ENCODE peak calls at places on chromosomes 2 and 18, in ten cellular contexts. One of them, this sample, is unnamed.

GRCh38 chr2:203925512-203926158 is 10.9 kb upstream of the ICOS start:
- DNase-seq in aorta: no peak
- DNase-seq in IMR-90: no peak
- DNase-seq in foreskin fibroblast: no peak
- DNase-seq in AG09309: no peak
- DNase-seq in AG10803: no peak
- DNase-seq in astrocyte of the cerebellum: no peak
- DNase-seq in GM23248: no peak
- DNase-seq in lower leg skin: no peak
- DNase-seq in GM12864: no peak
- DNase-seq in this sample: no peak

GRCh38 chr2:98508690-98509054 is 64.0 kb downstream of the INPP4A start:
- DNase-seq in aorta: peak; percentile 73
- DNase-seq in IMR-90: peak; percentile 73
- DNase-seq in foreskin fibroblast: no peak
- DNase-seq in AG09309: no peak
- DNase-seq in AG10803: no peak
- DNase-seq in astrocyte of the cerebellum: peak; percentile 50
- DNase-seq in GM23248: no peak
- DNase-seq in lower leg skin: no peak
- DNase-seq in GM12864: no peak
- DNase-seq in this sample: no peak

GRCh38 chr2:160091381-160091780 is 29.0 kb upstream of the PLA2R1 start:
- DNase-seq in aorta: no peak
- DNase-seq in IMR-90: peak; percentile 54
- DNase-seq in foreskin fibroblast: peak; percentile 33
- DNase-seq in AG09309: peak; percentile 24
- DNase-seq in AG10803: peak; percentile 61
- DNase-seq in astrocyte of the cerebellum: peak; percentile 31
- DNase-seq in GM23248: peak; percentile 64
- DNase-seq in lower leg skin: no peak
- DNase-seq in GM12864: no peak
- DNase-seq in this sample: peak; percentile 72

GRCh38 chr2:46983065-46983801 is 67.6 kb upstream of the MCFD2 start:
- DNase-seq in aorta: peak; percentile 79
- DNase-seq in IMR-90: peak; percentile 75
- DNase-seq in foreskin fibroblast: peak; percentile 61
- DNase-seq in AG09309: no peak
- DNase-seq in AG10803: peak; percentile 56
- DNase-seq in astrocyte of the cerebellum: no peak
- DNase-seq in GM23248: peak; percentile 80
- DNase-seq in lower leg skin: no peak
- DNase-seq in GM12864: peak; percentile 78
- DNase-seq in this sample: peak; percentile 68

GRCh38 chr2:206853880-206854279 is 85.4 kb upstream of the CPO start:
- DNase-seq in aorta: no peak
- DNase-seq in IMR-90: no peak
- DNase-seq in foreskin fibroblast: no peak
- DNase-seq in AG09309: no peak
- DNase-seq in AG10803: no peak
- DNase-seq in astrocyte of the cerebellum: no peak
- DNase-seq in GM23248: no peak
- DNase-seq in lower leg skin: no peak
- DNase-seq in GM12864: no peak
- DNase-seq in this sample: no peak

GRCh38 chr2:167196461-167197252 is 308.4 kb downstream of the XIRP2 start:
- DNase-seq in aorta: no peak
- DNase-seq in IMR-90: peak; percentile 59
- DNase-seq in foreskin fibroblast: no peak
- DNase-seq in AG09309: no peak
- DNase-seq in AG10803: peak; percentile 64
- DNase-seq in astrocyte of the cerebellum: peak; percentile 85
- DNase-seq in GM23248: peak; percentile 45
- DNase-seq in lower leg skin: no peak
- DNase-seq in GM12864: no peak
- DNase-seq in this sample: peak; percentile 72

GRCh38 chr2:217664761-217665160 is 338.0 kb downstream of the TNS1 start:
- DNase-seq in aorta: no peak
- DNase-seq in IMR-90: peak; percentile 11
- DNase-seq in foreskin fibroblast: no peak
- DNase-seq in AG09309: no peak
- DNase-seq in AG10803: no peak
- DNase-seq in astrocyte of the cerebellum: no peak
- DNase-seq in GM23248: no peak
- DNase-seq in lower leg skin: no peak
- DNase-seq in GM12864: no peak
- DNase-seq in this sample: peak; percentile 41

GRCh38 chr2:181305151-181306123 is 151.7 kb upstream of the ITGA4 start:
- DNase-seq in aorta: no peak
- DNase-seq in IMR-90: peak; percentile 5
- DNase-seq in foreskin fibroblast: no peak
- DNase-seq in AG09309: no peak
- DNase-seq in AG10803: peak; percentile 25
- DNase-seq in astrocyte of the cerebellum: no peak
- DNase-seq in GM23248: peak; percentile 15
- DNase-seq in lower leg skin: no peak
- DNase-seq in GM12864: peak; percentile 97
- DNase-seq in this sample: no peak

GRCh38 chr2:134912406-134912805 is 6.2 kb upstream of the CCNT2 start:
- DNase-seq in aorta: no peak
- DNase-seq in IMR-90: peak; percentile 65
- DNase-seq in foreskin fibroblast: peak; percentile 41
- DNase-seq in AG09309: no peak
- DNase-seq in AG10803: peak; percentile 15
- DNase-seq in astrocyte of the cerebellum: no peak
- DNase-seq in GM23248: peak; percentile 56
- DNase-seq in lower leg skin: no peak
- DNase-seq in GM12864: no peak
- DNase-seq in this sample: no peak

GRCh38 chr2:185738679-185739472 is at the start of gene FSIP2:
- DNase-seq in aorta: peak; percentile 61
- DNase-seq in IMR-90: peak; percentile 9
- DNase-seq in foreskin fibroblast: peak; percentile 4
- DNase-seq in AG09309: no peak
- DNase-seq in AG10803: peak; percentile 39
- DNase-seq in astrocyte of the cerebellum: no peak
- DNase-seq in GM23248: peak; percentile 47
- DNase-seq in lower leg skin: peak; percentile 84
- DNase-seq in GM12864: peak; percentile 19
- DNase-seq in this sample: peak; percentile 84

GRCh38 chr2:223297788-223298187 is 245.8 kb downstream of the KCNE4 start:
- DNase-seq in aorta: no peak
- DNase-seq in IMR-90: no peak
- DNase-seq in foreskin fibroblast: no peak
- DNase-seq in AG09309: no peak
- DNase-seq in AG10803: peak; percentile 9
- DNase-seq in astrocyte of the cerebellum: no peak
- DNase-seq in GM23248: peak; percentile 20
- DNase-seq in lower leg skin: no peak
- DNase-seq in GM12864: no peak
- DNase-seq in this sample: peak; percentile 32

GRCh38 chr2:72982781-72983499 is 65.6 kb downstream of the EMX1 start:
- DNase-seq in aorta: peak; percentile 46
- DNase-seq in IMR-90: no peak
- DNase-seq in foreskin fibroblast: no peak
- DNase-seq in AG09309: no peak
- DNase-seq in AG10803: no peak
- DNase-seq in astrocyte of the cerebellum: no peak
- DNase-seq in GM23248: no peak
- DNase-seq in lower leg skin: no peak
- DNase-seq in GM12864: no peak
- DNase-seq in this sample: no peak

GRCh38 chr2:238750212-238750904 is 97.5 kb upstream of the TWIST2 start:
- DNase-seq in aorta: no peak
- DNase-seq in IMR-90: no peak
- DNase-seq in foreskin fibroblast: no peak
- DNase-seq in AG09309: no peak
- DNase-seq in AG10803: no peak
- DNase-seq in astrocyte of the cerebellum: no peak
- DNase-seq in GM23248: no peak
- DNase-seq in lower leg skin: no peak
- DNase-seq in GM12864: no peak
- DNase-seq in this sample: no peak

GRCh38 chr2:20635698-20636584 is 15.0 kb downstream of the HS1BP3 start:
- DNase-seq in aorta: peak; percentile 89
- DNase-seq in IMR-90: peak; percentile 71
- DNase-seq in foreskin fibroblast: peak; percentile 79
- DNase-seq in AG09309: peak; percentile 42
- DNase-seq in AG10803: peak; percentile 83
- DNase-seq in astrocyte of the cerebellum: no peak
- DNase-seq in GM23248: peak; percentile 92
- DNase-seq in lower leg skin: peak; percentile 97
- DNase-seq in GM12864: no peak
- DNase-seq in this sample: peak; percentile 95

GRCh38 chr2:128346291-128346690 is 27.6 kb upstream of the HS6ST1 start:
- DNase-seq in aorta: no peak
- DNase-seq in IMR-90: no peak
- DNase-seq in foreskin fibroblast: no peak
- DNase-seq in AG09309: no peak
- DNase-seq in AG10803: no peak
- DNase-seq in astrocyte of the cerebellum: no peak
- DNase-seq in GM23248: no peak
- DNase-seq in lower leg skin: peak; percentile 79
- DNase-seq in GM12864: no peak
- DNase-seq in this sample: no peak

GRCh38 chr2:47488870-47489584 is 86.1 kb downstream of the MSH2 start:
- DNase-seq in aorta: no peak
- DNase-seq in IMR-90: peak; percentile 92
- DNase-seq in foreskin fibroblast: peak; percentile 87
- DNase-seq in AG09309: peak; percentile 63
- DNase-seq in AG10803: peak; percentile 85
- DNase-seq in astrocyte of the cerebellum: peak; percentile 74
- DNase-seq in GM23248: peak; percentile 83
- DNase-seq in lower leg skin: peak; percentile 46
- DNase-seq in GM12864: no peak
- DNase-seq in this sample: peak; percentile 83

GRCh38 chr18:13139885-13140450 is 78.6 kb upstream of the LDLRAD4 start:
- DNase-seq in aorta: no peak
- DNase-seq in IMR-90: no peak
- DNase-seq in foreskin fibroblast: no peak
- DNase-seq in AG09309: no peak
- DNase-seq in AG10803: no peak
- DNase-seq in astrocyte of the cerebellum: no peak
- DNase-seq in GM23248: no peak
- DNase-seq in lower leg skin: no peak
- DNase-seq in GM12864: no peak
- DNase-seq in this sample: no peak

GRCh38 chr2:176130153-176130916 is 830 bp downstream of the HOXD8 start:
- DNase-seq in aorta: no peak
- DNase-seq in IMR-90: no peak
- DNase-seq in foreskin fibroblast: peak; percentile 45
- DNase-seq in AG09309: no peak
- DNase-seq in AG10803: peak; percentile 91
- DNase-seq in astrocyte of the cerebellum: no peak
- DNase-seq in GM23248: peak; percentile 86
- DNase-seq in lower leg skin: peak; percentile 91
- DNase-seq in GM12864: no peak
- DNase-seq in this sample: peak; percentile 45
- H3K4me3 ChIP-seq in aorta: peak overlapping the region; percentile 83
- H3K4me3 ChIP-seq in IMR-90: peak overlapping the region; percentile 7
- H3K4me3 ChIP-seq in foreskin fibroblast: peak overlapping the region; percentile 49
- H3K4me3 ChIP-seq in AG09309: peak overlapping the region; percentile 58
- H3K4me3 ChIP-seq in AG10803: peak overlapping the region; percentile 59
- H3K4me3 ChIP-seq in astrocyte of the cerebellum: no peak overlapping the region
- H3K4me3 ChIP-seq in GM23248: peak overlapping the region; percentile 90
- H3K4me3 ChIP-seq in lower leg skin: peak overlapping the region; percentile 35
- H3K4me3 ChIP-seq in GM12864: no peak overlapping the region
- H3K4me3 ChIP-seq in this sample: peak overlapping the region; percentile 91

DNA sequence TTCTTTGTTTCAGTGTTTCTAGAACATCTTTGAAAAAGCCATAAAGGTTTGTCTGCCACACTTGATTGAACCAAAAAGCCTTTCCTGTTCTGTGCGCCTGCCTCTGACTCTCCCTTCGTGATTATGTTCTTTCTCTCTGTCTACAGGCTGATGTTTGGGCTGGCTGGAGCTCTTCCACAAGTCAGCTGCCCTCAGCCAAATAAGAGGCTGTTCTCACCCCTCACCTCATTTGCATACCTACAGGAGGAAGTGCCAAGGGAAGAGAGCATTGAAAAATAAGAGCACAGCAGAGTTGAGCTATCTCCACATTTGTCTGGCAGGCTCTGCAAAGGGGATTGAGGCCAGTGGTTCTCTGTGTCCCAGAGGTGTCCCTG is 15.8 kb downstream of the INPP5D start:
- DNase-seq in aorta: no peak
- DNase-seq in IMR-90: no peak
- DNase-seq in foreskin fibroblast: no peak
- DNase-seq in AG09309: no peak
- DNase-seq in AG10803: no peak
- DNase-seq in astrocyte of the cerebellum: no peak
- DNase-seq in GM23248: no peak
- DNase-seq in lower leg skin: peak; percentile 75
- DNase-seq in GM12864: no peak
- DNase-seq in this sample: no peak
- H3K4me3 ChIP-seq in aorta: no peak overlapping the region
- H3K4me3 ChIP-seq in IMR-90: no peak overlapping the region
- H3K4me3 ChIP-seq in foreskin fibroblast: no peak overlapping the region
- H3K4me3 ChIP-seq in AG09309: no peak overlapping the region
- H3K4me3 ChIP-seq in AG10803: no peak overlapping the region
- H3K4me3 ChIP-seq in astrocyte of the cerebellum: no peak overlapping the region
- H3K4me3 ChIP-seq in GM23248: no peak overlapping the region
- H3K4me3 ChIP-seq in lower leg skin: no peak overlapping the region
- H3K4me3 ChIP-seq in GM12864: no peak overlapping the region
- H3K4me3 ChIP-seq in this sample: no peak overlapping the region

GRCh38 chr2:42297322-42297936 is 63.6 kb downstream of the COX7A2L start:
- DNase-seq in aorta: no peak
- DNase-seq in IMR-90: no peak
- DNase-seq in foreskin fibroblast: no peak
- DNase-seq in AG09309: no peak
- DNase-seq in AG10803: no peak
- DNase-seq in astrocyte of the cerebellum: no peak
- DNase-seq in GM23248: no peak
- DNase-seq in lower leg skin: no peak
- DNase-seq in GM12864: no peak
- DNase-seq in this sample: no peak
- H3K4me3 ChIP-seq in aorta: no peak overlapping the region
- H3K4me3 ChIP-seq in IMR-90: no peak overlapping the region
- H3K4me3 ChIP-seq in foreskin fibroblast: no peak overlapping the region
- H3K4me3 ChIP-seq in AG09309: no peak overlapping the region
- H3K4me3 ChIP-seq in AG10803: no peak overlapping the region
- H3K4me3 ChIP-seq in astrocyte of the cerebellum: no peak overlapping the region
- H3K4me3 ChIP-seq in GM23248: no peak overlapping the region
- H3K4me3 ChIP-seq in lower leg skin: no peak overlapping the region
- H3K4me3 ChIP-seq in GM12864: no peak overlapping the region
- H3K4me3 ChIP-seq in this sample: no peak overlapping the region

DNA sequence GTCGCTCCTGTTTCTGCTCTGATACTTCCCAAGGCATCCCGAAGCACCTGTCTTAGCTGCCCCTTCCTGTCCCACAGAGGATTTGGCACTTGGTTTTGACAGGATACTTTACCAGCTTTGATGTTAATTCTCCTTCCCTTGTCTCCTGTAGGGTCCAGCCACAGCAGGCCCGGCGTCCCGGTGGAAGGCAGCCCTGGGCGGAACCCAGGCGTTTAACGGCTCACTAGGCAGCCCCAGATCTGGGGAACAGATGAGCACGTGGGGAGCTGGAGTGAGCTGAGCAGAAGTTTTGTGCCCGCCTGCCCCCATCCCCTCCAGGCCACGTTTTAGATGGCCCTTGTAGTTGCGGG is 11.4 kb downstream of the ANKRD23 start:
- DNase-seq in aorta: no peak
- DNase-seq in IMR-90: no peak
- DNase-seq in foreskin fibroblast: no peak
- DNase-seq in AG09309: no peak
- DNase-seq in AG10803: no peak
- DNase-seq in astrocyte of the cerebellum: no peak
- DNase-seq in GM23248: no peak
- DNase-seq in lower leg skin: no peak
- DNase-seq in GM12864: no peak
- DNase-seq in this sample: no peak
- H3K4me3 ChIP-seq in aorta: no peak overlapping the region
- H3K4me3 ChIP-seq in IMR-90: no peak overlapping the region
- H3K4me3 ChIP-seq in foreskin fibroblast: no peak overlapping the region
- H3K4me3 ChIP-seq in AG09309: no peak overlapping the region
- H3K4me3 ChIP-seq in AG10803: no peak overlapping the region
- H3K4me3 ChIP-seq in astrocyte of the cerebellum: no peak overlapping the region
- H3K4me3 ChIP-seq in GM23248: no peak overlapping the region
- H3K4me3 ChIP-seq in lower leg skin: no peak overlapping the region
- H3K4me3 ChIP-seq in GM12864: no peak overlapping the region
- H3K4me3 ChIP-seq in this sample: no peak overlapping the region